ENCODE peak calls at places on chromosome 1, in five cellular contexts. One of them, this sample, is unnamed.

GRCh38 chr1:34127006-34128000 is 37.7 kb downstream of the CSMD2 start:
- DNase-seq in K562: no peak
- DNase-seq in HepG2: no peak
- DNase-seq in H1: no peak
- DNase-seq in WTC11: no peak
- DNase-seq in this sample: no peak

GRCh38 chr1:86788300-86789206 is 84.2 kb downstream of the SH3GLB1 start:
- DNase-seq in H1: no peak
- DNase-seq in K562: no peak
- DNase-seq in WTC11: no peak
- DNase-seq in HepG2: peak; percentile 78
- DNase-seq in this sample: no peak

GRCh38 chr1:235648954-235649721 is 446 bp downstream of the GNG4 start:
- DNase-seq in K562: no peak
- DNase-seq in H1: no peak
- DNase-seq in WTC11: peak; percentile 80
- DNase-seq in HepG2: peak; percentile 37
- DNase-seq in this sample: no peak

GRCh38 chr1:233668725-233669294 is 54.9 kb downstream of the KCNK1 start:
- DNase-seq in WTC11: no peak
- DNase-seq in H1: no peak
- DNase-seq in HepG2: no peak
- DNase-seq in K562: peak; percentile 86
- DNase-seq in this sample: peak; percentile 68

GRCh38 chr1:246005067-246005466 is 502.0 kb downstream of the SMYD3 start:
- DNase-seq in H1: no peak
- DNase-seq in K562: no peak
- DNase-seq in WTC11: no peak
- DNase-seq in HepG2: no peak
- DNase-seq in this sample: no peak

GRCh38 chr1:170790175-170790574 is 126.2 kb downstream of the PRRX1 start:
- DNase-seq in WTC11: no peak
- DNase-seq in H1: no peak
- DNase-seq in HepG2: no peak
- DNase-seq in K562: no peak
- DNase-seq in this sample: no peak

GRCh38 chr1:55723001-55723400 is 507.8 kb upstream of the USP24 start:
- DNase-seq in WTC11: no peak
- DNase-seq in HepG2: no peak
- DNase-seq in H1: no peak
- DNase-seq in K562: no peak
- DNase-seq in this sample: no peak

GRCh38 chr1:198751741-198752140 is 112.9 kb downstream of the PTPRC start:
- DNase-seq in WTC11: no peak
- DNase-seq in H1: no peak
- DNase-seq in K562: no peak
- DNase-seq in HepG2: no peak
- DNase-seq in this sample: no peak

GRCh38 chr1:174301295-174302077 is 142.2 kb downstream of the RABGAP1L start:
- DNase-seq in WTC11: no peak
- DNase-seq in H1: no peak
- DNase-seq in K562: no peak
- DNase-seq in HepG2: no peak
- DNase-seq in this sample: no peak

GRCh38 chr1:41977329-41977728 is 58.6 kb upstream of the HIVEP3 start:
- DNase-seq in HepG2: no peak
- DNase-seq in K562: no peak
- DNase-seq in H1: no peak
- DNase-seq in WTC11: no peak
- DNase-seq in this sample: no peak

GRCh38 chr1:108708726-108709660 is 3.7 kb upstream of the FNDC7 start:
- DNase-seq in K562: no peak
- DNase-seq in HepG2: no peak
- DNase-seq in WTC11: peak; percentile 72
- DNase-seq in H1: no peak
- DNase-seq in this sample: no peak

GRCh38 chr1:154819628-154820590 is 50.2 kb downstream of the KCNN3 start:
- DNase-seq in H1: no peak
- DNase-seq in K562: peak; percentile 64
- DNase-seq in HepG2: peak; percentile 13
- DNase-seq in WTC11: peak; percentile 66
- DNase-seq in this sample: no peak

GRCh38 chr1:169105434-169106094 is 926 bp upstream of the ATP1B1 start:
- DNase-seq in WTC11: peak; percentile 83
- DNase-seq in K562: peak; percentile 78
- DNase-seq in HepG2: peak; percentile 85
- DNase-seq in H1: peak; percentile 44
- DNase-seq in this sample: no peak

GRCh38 chr1:62076286-62076685 is 118.4 kb upstream of the L1TD1 start:
- DNase-seq in WTC11: no peak
- DNase-seq in HepG2: peak; percentile 46
- DNase-seq in H1: no peak
- DNase-seq in K562: peak; percentile 22
- DNase-seq in this sample: no peak

GRCh38 chr1:17189632-17190525 is 15.0 kb upstream of the PADI1 start:
- DNase-seq in HepG2: no peak
- DNase-seq in H1: no peak
- DNase-seq in K562: no peak
- DNase-seq in WTC11: no peak
- DNase-seq in this sample: no peak

GRCh38 chr1:8077602-8078001 is 51.5 kb upstream of the ERRFI1 start:
- DNase-seq in HepG2: no peak
- DNase-seq in H1: no peak
- DNase-seq in WTC11: no peak
- DNase-seq in K562: peak; percentile 61
- DNase-seq in this sample: no peak

DNA sequence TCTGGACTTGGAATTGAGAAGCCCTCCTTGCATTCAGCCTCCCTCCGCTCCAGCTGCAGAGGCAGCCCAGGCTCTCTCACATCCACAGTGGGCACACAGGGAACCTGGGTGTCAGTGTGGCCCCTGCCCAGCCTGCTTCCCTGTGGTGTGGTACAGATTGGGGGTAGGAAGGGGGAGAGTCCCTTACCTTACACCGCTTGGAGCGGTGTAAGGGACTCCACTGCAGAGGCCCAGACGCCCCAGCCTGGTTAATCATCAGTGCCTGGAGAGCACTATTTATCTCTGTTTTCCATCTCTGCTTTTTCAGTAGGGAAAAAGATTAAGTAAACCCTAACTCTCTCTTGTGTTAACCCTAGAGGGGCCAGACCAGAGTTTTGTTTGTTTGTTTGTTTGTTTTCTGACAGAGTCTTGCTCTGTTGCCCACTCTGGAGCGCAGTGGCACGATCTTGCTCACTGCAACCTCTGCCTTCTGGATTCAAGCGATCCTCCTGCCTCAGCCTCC is 803 bp upstream of the RHBG start:
- DNase-seq in WTC11: no peak
- DNase-seq in H1: no peak
- DNase-seq in K562: no peak
- DNase-seq in HepG2: peak; percentile 67
- DNase-seq in this sample: no peak
- TF ChIP-seq SP1 in WTC11: no peak
- TF ChIP-seq SP1 in H1: no peak
- TF ChIP-seq SP1 in K562: no peak
- TF ChIP-seq SP1 in HepG2: no peak
- TF ChIP-seq SP1 in this sample: no peak

GRCh38 chr1:153490272-153491051 is 30.0 kb upstream of the S100A7 start:
- DNase-seq in H1: no peak
- DNase-seq in WTC11: no peak
- DNase-seq in K562: no peak
- DNase-seq in HepG2: no peak
- DNase-seq in this sample: no peak
- TF ChIP-seq ATF2 in H1: no peak
- TF ChIP-seq ATF2 in WTC11: no peak
- TF ChIP-seq ATF2 in K562: no peak
- TF ChIP-seq ATF2 in HepG2: no peak
- TF ChIP-seq ATF2 in this sample: no peak

DNA sequence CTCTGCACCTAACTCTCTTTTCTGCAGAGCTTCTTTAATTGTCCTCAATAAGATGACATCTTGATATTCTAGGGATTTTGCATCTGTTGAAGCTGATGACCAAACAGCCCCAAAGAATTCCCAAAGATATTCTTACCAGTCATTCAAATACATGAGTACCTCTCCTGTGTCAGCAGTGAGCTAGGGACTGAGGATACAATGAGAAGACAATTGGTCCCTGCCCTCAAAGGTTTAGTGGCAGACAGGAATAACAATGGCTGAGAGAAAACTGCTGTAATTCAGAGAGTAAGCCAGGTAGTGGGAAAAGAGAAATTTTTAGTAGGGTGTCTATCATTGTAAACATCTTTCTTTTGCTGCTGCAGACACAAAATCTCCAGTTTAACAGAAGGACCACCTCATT is 5.9 kb downstream of the MCOLN3 start:
- DNase-seq in H1: no peak
- DNase-seq in HepG2: no peak
- DNase-seq in K562: no peak
- DNase-seq in WTC11: no peak
- DNase-seq in this sample: no peak
- TF ChIP-seq SP1 in H1: no peak
- TF ChIP-seq SP1 in HepG2: no peak
- TF ChIP-seq SP1 in K562: no peak
- TF ChIP-seq SP1 in WTC11: no peak
- TF ChIP-seq SP1 in this sample: no peak

GRCh38 chr1:164560076-164560475 is 1.1 kb downstream of the PBX1 start:
- DNase-seq in H1: no peak
- DNase-seq in WTC11: no peak
- DNase-seq in K562: no peak
- DNase-seq in HepG2: no peak
- DNase-seq in this sample: no peak
- TF ChIP-seq ATF2 in H1: no peak
- TF ChIP-seq ATF2 in WTC11: no peak
- TF ChIP-seq ATF2 in K562: no peak
- TF ChIP-seq ATF2 in HepG2: no peak
- TF ChIP-seq ATF2 in this sample: no peak

GRCh38 chr1:230163205-230163604 is 96.2 kb downstream of the GALNT2 start:
- DNase-seq in K562: no peak
- DNase-seq in HepG2: no peak
- DNase-seq in H1: no peak
- DNase-seq in WTC11: no peak
- DNase-seq in this sample: no peak
- TF ChIP-seq SP1 in K562: no peak
- TF ChIP-seq SP1 in HepG2: no peak
- TF ChIP-seq SP1 in H1: no peak
- TF ChIP-seq SP1 in WTC11: no peak
- TF ChIP-seq SP1 in this sample: no peak

This sample was measured in GM12878.